ENCODE peak calls at places on chromosomes 4 and X, in four cellular contexts. N, D, Z and L are unnamed samples.
A peak's percentile ranks its signal among the peaks of the same experiment; 100 is the strongest.

GRCh38 chr4:104641427-104641826 is 146.7 kb upstream of the CXXC4 start:
- DNase-seq in N (no peak), D (no peak), Z (no peak), L (no peak)

GRCh38 chr4:15078682-15079642 is 76.7 kb downstream of the CPEB2 start:
- DNase-seq in N (no peak), D (no peak), Z (no peak), L (no peak)

GRCh38 chr4:116531870-116532269 is 553.5 kb downstream of the TRAM1L1 start:
- DNase-seq in N (no peak), D (no peak), Z (no peak), L (no peak)

GRCh38 chrX:57406149-57406548 is 119.6 kb downstream of the FAAH2 start:
- DNase-seq in N (no peak), D (no peak), Z (no peak), L (no peak)

GRCh38 chr4:54958236-54958635 is 167.2 kb downstream of the KDR start:
- DNase-seq in N (no peak), D (no peak), Z (no peak), L (no peak)

GRCh38 chr4:154687840-154688239 is 56.0 kb upstream of the LRAT start:
- DNase-seq in N (no peak), D (no peak), Z (no peak), L (no peak)

GRCh38 chr4:2793578-2793919 is 664 bp downstream of the SH3BP2 start:
- DNase-seq in N (no peak), D (no peak), Z (peak; percentile 52), L (peak; percentile 27)

GRCh38 chr4:7890635-7891393 is 48.8 kb downstream of the AFAP1 start:
- DNase-seq in N (no peak), D (peak; percentile 56), Z (no peak), L (no peak)

GRCh38 chrX:114065612-114066178 is 518.2 kb upstream of the HTR2C start:
- DNase-seq in N (no peak), D (no peak), Z (no peak), L (no peak)

GRCh38 chr4:185399466-185399865 is 2.8 kb downstream of the ANKRD37 start:
- DNase-seq in N (no peak), D (no peak), Z (no peak), L (no peak)

GRCh38 chrX:2552621-2553297 is 52.0 kb upstream of the DHRSX start:
- DNase-seq in N (peak; percentile 29), D (peak; percentile 13), Z (no peak), L (no peak)
- TF ChIP-seq HMGXB4 in N (no peak), D (no peak), Z (no peak), L (no peak)

DNA sequence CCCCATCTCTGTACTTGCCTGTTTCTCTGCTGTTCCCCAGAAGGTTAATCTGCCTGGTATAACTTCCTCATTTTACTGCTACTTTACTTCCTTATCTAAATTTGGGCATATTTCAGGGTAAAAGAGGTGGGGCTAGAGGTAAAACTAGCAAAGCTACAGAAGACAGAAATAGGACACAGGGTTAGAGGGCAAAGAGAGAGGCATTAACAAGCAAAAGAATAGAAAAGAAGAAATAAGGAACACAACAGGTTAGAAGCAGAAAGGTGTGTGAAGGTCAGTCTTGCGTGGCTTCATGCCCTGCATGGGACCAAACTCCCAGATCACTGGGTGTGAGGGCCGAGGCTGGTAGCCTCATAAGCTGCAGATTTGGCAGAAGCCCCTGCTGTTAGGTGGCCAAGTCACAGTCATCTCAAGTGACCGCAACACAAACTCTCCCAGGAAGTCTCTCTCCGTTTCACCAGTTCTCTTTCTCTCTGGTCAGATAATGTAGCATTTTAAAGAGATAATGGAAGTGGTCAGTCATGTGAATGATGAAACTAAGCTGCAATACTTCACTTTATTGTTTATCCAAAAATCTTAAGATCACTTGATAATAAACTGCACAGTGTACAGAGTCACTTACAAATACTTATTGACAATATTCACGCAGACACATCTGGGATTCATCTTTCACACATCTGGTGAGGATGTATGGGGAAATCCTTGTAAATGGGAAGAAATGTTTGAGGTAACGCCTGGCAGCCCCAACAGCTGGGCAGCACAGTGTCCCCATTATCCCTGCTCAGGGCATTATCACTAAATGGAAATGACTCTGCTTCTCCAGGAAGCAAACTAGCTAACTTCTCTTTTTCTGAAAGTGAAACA is 16.4 kb downstream of the TMEM154 start:
- DNase-seq in N (no peak), D (no peak), Z (no peak), L (no peak)
- TF ChIP-seq HMGXB4 in N (no peak), D (no peak), Z (no peak), L (no peak)

GRCh38 chrX:130539721-130540321 is 138.0 kb downstream of the RBMX2 start:
- DNase-seq in N (peak; percentile 25), D (peak; percentile 15), Z (peak; percentile 43), L (peak; percentile 51)
- TF ChIP-seq HMGXB4 in N (no peak), D (no peak), Z (no peak), L (no peak)

DNA sequence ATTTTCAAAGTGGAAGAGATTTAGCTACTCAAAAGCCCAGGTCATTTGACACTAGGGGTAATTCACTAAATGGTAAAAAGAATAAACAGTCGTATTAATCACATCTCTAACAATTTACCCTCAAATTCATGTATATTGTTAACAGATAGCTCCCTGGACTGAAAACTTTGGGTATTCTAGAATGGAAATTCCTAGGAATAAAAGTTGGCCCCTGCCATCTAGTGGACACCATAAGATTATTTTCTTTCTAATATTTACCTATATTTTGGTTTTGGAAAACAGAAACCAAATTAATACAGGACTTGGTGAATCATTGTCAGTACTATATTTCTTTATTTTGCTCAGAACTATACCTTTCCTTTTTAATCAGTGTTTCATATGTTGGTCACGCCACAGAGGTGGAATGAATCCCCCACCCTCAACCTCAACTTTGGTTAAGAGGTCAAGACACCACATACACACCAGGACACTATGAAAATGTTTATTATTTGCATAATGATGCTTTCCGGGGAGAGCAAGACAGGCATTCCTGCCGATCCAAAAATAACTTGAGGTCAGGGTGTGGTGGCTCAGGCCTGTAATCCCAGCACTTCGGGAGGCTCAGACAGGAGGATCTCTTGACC is 96.2 kb upstream of the APOOL start:
- DNase-seq in N (no peak), D (no peak), Z (no peak), L (no peak)
- TF ChIP-seq HMGXB4 in N (no peak), D (no peak), Z (no peak), L (no peak)

GRCh38 chr4:89114100-89114499 is 2.8 kb downstream of the TIGD2 start:
- DNase-seq in N (no peak), D (peak; percentile 24), Z (no peak), L (no peak)
- TF ChIP-seq HMGXB4 in N (no peak), D (no peak), Z (no peak), L (no peak)

DNA sequence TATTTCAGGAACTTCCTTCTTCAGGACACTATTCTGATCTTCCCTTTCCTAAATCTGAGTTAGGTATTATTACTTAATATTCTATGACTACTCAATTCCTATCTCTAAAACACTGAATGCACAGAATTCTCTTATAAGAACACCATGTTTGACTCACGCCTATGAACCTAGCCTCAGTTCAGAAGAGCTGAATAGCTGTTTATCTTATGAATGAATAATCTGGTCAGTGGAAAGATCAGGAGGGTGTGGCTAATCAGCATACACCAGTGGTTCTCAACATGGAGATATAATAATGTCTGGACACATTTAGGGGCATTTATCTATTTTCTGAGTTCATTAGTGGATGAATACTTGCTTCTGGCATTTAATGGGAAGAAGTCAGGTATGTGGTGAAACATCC is 24.2 kb downstream of the EPHA5 start:
- DNase-seq in N (no peak), D (no peak), Z (no peak), L (no peak)
- TF ChIP-seq HMGXB4 in N (no peak), D (no peak), Z (no peak), L (no peak)